ENCODE peak calls at places on chromosomes 7 and 10, in four cellular contexts. One of them, this sample, is unnamed.

GRCh38 chr10:670990-671389 is 18.5 kb downstream of the DIP2C start:
- DNase-seq in sigmoid colon: no peak
- DNase-seq in body of pancreas: no peak
- DNase-seq in tibial artery: no peak
- DNase-seq in this sample: peak

GRCh38 chr10:121406823-121407545 is 191.3 kb downstream of the FGFR2 start:
- DNase-seq in sigmoid colon: no peak
- DNase-seq in body of pancreas: no peak
- DNase-seq in tibial artery: no peak
- DNase-seq in this sample: no peak

GRCh38 chr10:69801434-69802315 is at the start of gene COL13A1:
- DNase-seq in sigmoid colon: no peak
- DNase-seq in body of pancreas: peak
- DNase-seq in tibial artery: peak
- DNase-seq in this sample: peak

GRCh38 chr7:77453531-77453930 is 37.4 kb upstream of the GSAP start:
- DNase-seq in sigmoid colon: no peak
- DNase-seq in body of pancreas: no peak
- DNase-seq in tibial artery: no peak
- DNase-seq in this sample: no peak

GRCh38 chr10:72235544-72236279 is 19.6 kb upstream of the ASCC1 start:
- DNase-seq in sigmoid colon: no peak
- DNase-seq in body of pancreas: no peak
- DNase-seq in tibial artery: no peak
- DNase-seq in this sample: no peak

GRCh38 chr7:157468221-157469111 is 131.7 kb downstream of the DNAJB6 start:
- DNase-seq in sigmoid colon: peak
- DNase-seq in body of pancreas: no peak
- DNase-seq in tibial artery: peak
- DNase-seq in this sample: peak

GRCh38 chr7:18086165-18087030 is 58.8 kb upstream of the PRPS1L1 start:
- DNase-seq in sigmoid colon: peak
- DNase-seq in body of pancreas: peak
- DNase-seq in tibial artery: peak
- DNase-seq in this sample: peak

GRCh38 chr10:11823122-11823988 is at the start of gene PROSER2:
- DNase-seq in sigmoid colon: no peak
- DNase-seq in body of pancreas: peak
- DNase-seq in tibial artery: no peak
- DNase-seq in this sample: peak

GRCh38 chr7:112036071-112036470 is 170.1 kb downstream of the DOCK4 start:
- DNase-seq in sigmoid colon: no peak
- DNase-seq in body of pancreas: no peak
- DNase-seq in tibial artery: no peak
- DNase-seq in this sample: no peak

GRCh38 chr7:71752171-71752935 is 620.4 kb downstream of the GALNT17 start:
- DNase-seq in sigmoid colon: no peak
- DNase-seq in body of pancreas: peak
- DNase-seq in tibial artery: no peak
- DNase-seq in this sample: peak

GRCh38 chr10:99850041-99850766 is 67.8 kb downstream of the ABCC2 start:
- DNase-seq in sigmoid colon: no peak
- DNase-seq in body of pancreas: no peak
- DNase-seq in tibial artery: no peak
- DNase-seq in this sample: peak

GRCh38 chr7:69211739-69212138 is 386.5 kb upstream of the AUTS2 start:
- DNase-seq in sigmoid colon: no peak
- DNase-seq in body of pancreas: no peak
- DNase-seq in tibial artery: no peak
- DNase-seq in this sample: peak

GRCh38 chr7:142248-142955 is 50.0 kb upstream of the FAM20C start:
- DNase-seq in sigmoid colon: peak
- DNase-seq in body of pancreas: peak
- DNase-seq in tibial artery: peak
- DNase-seq in this sample: no peak

GRCh38 chr10:121303273-121303890 is 294.9 kb downstream of the FGFR2 start:
- DNase-seq in sigmoid colon: no peak
- DNase-seq in body of pancreas: no peak
- DNase-seq in tibial artery: no peak
- DNase-seq in this sample: no peak

GRCh38 chr7:158264881-158265742 is 322.5 kb downstream of the PTPRN2 start:
- DNase-seq in sigmoid colon: peak
- DNase-seq in body of pancreas: no peak
- DNase-seq in tibial artery: no peak
- DNase-seq in this sample: no peak

GRCh38 chr7:141381794-141382453 is 169.3 kb upstream of the AGK start:
- DNase-seq in sigmoid colon: no peak
- DNase-seq in body of pancreas: no peak
- DNase-seq in tibial artery: no peak
- DNase-seq in this sample: no peak

GRCh38 chr7:95066736-95067530 is 159.5 kb downstream of the PPP1R9A start:
- DNase-seq in sigmoid colon: no peak
- DNase-seq in body of pancreas: no peak
- DNase-seq in tibial artery: no peak
- DNase-seq in this sample: no peak

GRCh38 chr7:22858640-22859561 is 36.3 kb upstream of the TOMM7 start:
- DNase-seq in sigmoid colon: no peak
- DNase-seq in body of pancreas: no peak
- DNase-seq in tibial artery: no peak
- DNase-seq in this sample: no peak

GRCh38 chr10:11895598-11895997 is 72.4 kb downstream of the PROSER2 start:
- DNase-seq in sigmoid colon: no peak
- DNase-seq in body of pancreas: no peak
- DNase-seq in tibial artery: no peak
- DNase-seq in this sample: no peak

GRCh38 chr7:46844486-46844885 is 737.4 kb downstream of the TNS3 start:
- DNase-seq in sigmoid colon: no peak
- DNase-seq in body of pancreas: no peak
- DNase-seq in tibial artery: no peak
- DNase-seq in this sample: no peak

GRCh38 chr10:22381262-22381661 is 36.0 kb downstream of the SPAG6 start:
- DNase-seq in sigmoid colon: no peak
- DNase-seq in body of pancreas: no peak
- DNase-seq in tibial artery: no peak
- DNase-seq in this sample: no peak

GRCh38 chr7:67764312-67764711 is 767.7 kb downstream of the TYW1 start:
- DNase-seq in sigmoid colon: no peak
- DNase-seq in body of pancreas: no peak
- DNase-seq in tibial artery: no peak
- DNase-seq in this sample: no peak

GRCh38 chr10:58742141-58742540 is 229.5 kb downstream of the BICC1 start:
- DNase-seq in sigmoid colon: no peak
- DNase-seq in body of pancreas: no peak
- DNase-seq in tibial artery: no peak
- DNase-seq in this sample: no peak

GRCh38 chr10:8063128-8063908 is 8.8 kb downstream of the GATA3 start:
- DNase-seq in sigmoid colon: no peak
- DNase-seq in body of pancreas: no peak
- DNase-seq in tibial artery: no peak
- DNase-seq in this sample: peak

GRCh38 chr10:6928531-6929080 is 348.5 kb upstream of the PRKCQ start:
- DNase-seq in sigmoid colon: no peak
- DNase-seq in body of pancreas: no peak
- DNase-seq in tibial artery: no peak
- DNase-seq in this sample: no peak

GRCh38 chr7:50367098-50367497 is 62.6 kb downstream of the IKZF1 start:
- DNase-seq in sigmoid colon: no peak
- DNase-seq in body of pancreas: no peak
- DNase-seq in tibial artery: no peak
- DNase-seq in this sample: no peak

GRCh38 chr7:144827581-144828139 is 8.2 kb downstream of the TPK1 start:
- DNase-seq in sigmoid colon: no peak
- DNase-seq in body of pancreas: no peak
- DNase-seq in tibial artery: no peak
- DNase-seq in this sample: peak

GRCh38 chr7:33511735-33512134 is 382.4 kb downstream of the BBS9 start:
- DNase-seq in sigmoid colon: no peak
- DNase-seq in body of pancreas: no peak
- DNase-seq in tibial artery: no peak
- DNase-seq in this sample: no peak

GRCh38 chr10:99435986-99436633 is 5.7 kb upstream of the GOT1 start:
- DNase-seq in sigmoid colon: no peak
- DNase-seq in body of pancreas: no peak
- DNase-seq in tibial artery: no peak
- DNase-seq in this sample: no peak

GRCh38 chr7:44286618-44287487 is 38.5 kb downstream of the CAMK2B start:
- DNase-seq in sigmoid colon: peak
- DNase-seq in body of pancreas: peak
- DNase-seq in tibial artery: peak
- DNase-seq in this sample: peak

GRCh38 chr7:155715406-155715805 is 70.9 kb downstream of the RBM33 start:
- DNase-seq in sigmoid colon: no peak
- DNase-seq in body of pancreas: no peak
- DNase-seq in tibial artery: no peak
- DNase-seq in this sample: no peak

GRCh38 chr10:119028900-119029612 is 458 bp upstream of the NANOS1 start:
- DNase-seq in sigmoid colon: peak
- DNase-seq in body of pancreas: peak
- DNase-seq in tibial artery: peak
- DNase-seq in this sample: peak

GRCh38 chr10:119026301-119027110 is 3.0 kb upstream of the NANOS1 start:
- DNase-seq in sigmoid colon: no peak
- DNase-seq in body of pancreas: no peak
- DNase-seq in tibial artery: no peak
- DNase-seq in this sample: peak

GRCh38 chr10:119029613-119030420 is at the start of gene NANOS1:
- DNase-seq in sigmoid colon: no peak
- DNase-seq in body of pancreas: peak
- DNase-seq in tibial artery: no peak
- DNase-seq in this sample: peak

GRCh38 chr10:119030421-119031250 is 1.1 kb downstream of the NANOS1 start:
- DNase-seq in sigmoid colon: no peak
- DNase-seq in body of pancreas: peak
- DNase-seq in tibial artery: no peak
- DNase-seq in this sample: peak

DNA sequence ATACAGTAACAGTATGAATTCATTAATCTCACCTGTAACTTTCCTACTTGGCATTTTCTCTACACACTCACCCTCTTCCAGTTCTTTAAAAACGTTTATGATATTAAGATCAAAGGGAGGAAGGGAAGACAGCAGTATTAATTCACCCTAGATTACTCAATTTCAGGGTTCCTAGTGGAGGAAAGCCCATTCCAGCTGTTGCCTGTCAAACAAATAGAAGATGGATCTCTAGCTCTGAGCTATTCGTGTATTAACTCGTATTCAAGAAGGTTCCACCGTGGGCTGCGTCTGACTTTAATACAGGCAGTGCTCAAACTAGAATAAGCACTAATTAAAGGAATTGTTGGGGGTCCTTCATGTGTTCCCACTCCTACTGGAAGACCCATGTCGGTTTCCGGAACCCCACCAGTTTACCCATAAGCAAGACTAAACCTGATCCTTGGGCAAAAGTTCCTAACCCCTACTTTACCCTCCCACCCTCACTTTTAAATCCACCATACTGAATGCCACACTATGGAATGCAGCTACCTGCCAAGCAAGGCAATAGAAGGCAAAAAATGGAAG is 2.1 kb downstream of the NANOS1 start:
- DNase-seq in sigmoid colon: no peak
- DNase-seq in body of pancreas: no peak
- DNase-seq in tibial artery: no peak
- DNase-seq in this sample: peak
- H3K4me3 ChIP-seq in sigmoid colon: no peak
- H3K4me3 ChIP-seq in body of pancreas: no peak
- H3K4me3 ChIP-seq in tibial artery: no peak
- H3K4me3 ChIP-seq in this sample: peak

GRCh38 chr10:80288849-80289248 is 609 bp downstream of the MAT1A start:
- DNase-seq in sigmoid colon: no peak
- DNase-seq in body of pancreas: no peak
- DNase-seq in tibial artery: no peak
- DNase-seq in this sample: peak
- H3K4me3 ChIP-seq in sigmoid colon: no peak
- H3K4me3 ChIP-seq in body of pancreas: no peak
- H3K4me3 ChIP-seq in tibial artery: no peak
- H3K4me3 ChIP-seq in this sample: no peak

GRCh38 chr7:2051708-2052656 is 180.8 kb downstream of the MAD1L1 start:
- DNase-seq in sigmoid colon: no peak
- DNase-seq in body of pancreas: no peak
- DNase-seq in tibial artery: no peak
- DNase-seq in this sample: no peak
- H3K4me3 ChIP-seq in sigmoid colon: no peak
- H3K4me3 ChIP-seq in body of pancreas: no peak
- H3K4me3 ChIP-seq in tibial artery: no peak
- H3K4me3 ChIP-seq in this sample: no peak

DNA sequence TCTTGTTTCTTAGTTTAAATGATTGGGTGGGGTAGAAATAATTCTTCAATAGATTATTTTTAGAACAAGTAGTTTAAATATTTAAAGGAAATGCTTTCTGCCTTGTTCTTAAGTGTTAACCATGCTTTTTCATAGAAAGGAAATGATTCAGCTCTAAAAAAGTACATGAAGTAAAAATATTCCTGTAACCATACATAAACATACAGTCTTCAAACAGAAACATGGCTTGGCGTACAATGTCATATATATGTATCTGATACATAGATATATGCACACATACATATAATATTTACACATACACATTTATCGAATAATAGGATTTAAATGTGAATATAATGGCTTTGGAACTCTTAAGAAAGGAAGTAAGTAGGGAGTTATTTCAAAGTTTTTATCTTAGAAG is 84.4 kb downstream of the RUNDC3B start:
- DNase-seq in sigmoid colon: no peak
- DNase-seq in body of pancreas: no peak
- DNase-seq in tibial artery: no peak
- DNase-seq in this sample: no peak
- H3K4me3 ChIP-seq in sigmoid colon: no peak
- H3K4me3 ChIP-seq in body of pancreas: no peak
- H3K4me3 ChIP-seq in tibial artery: no peak
- H3K4me3 ChIP-seq in this sample: no peak